ENCODE peak calls at places on chromosomes 16 and 17, in eight cellular contexts. U is fibroblast of the aortic adventitia, G is body of pancreas, S is psoas muscle, H is cardiac muscle cell, T is heart right ventricle, M is choroid plexus epithelial cell, F is left ventricle myocardium inferior. E is an unnamed sample.

GRCh38 chr17:77959216-77959925 is 868 bp downstream of the TNRC6C start:
- DNase-seq in M (peak; percentile 23), F (no peak), H (peak; percentile 17), S (peak; percentile 26), T (peak; percentile 26), U (peak; percentile 34), G (no peak), E (no peak)

GRCh38 chr16:78133919-78134318 is 34.5 kb downstream of the WWOX start:
- DNase-seq in F (no peak), U (no peak), S (no peak), H (no peak), T (no peak), G (no peak), M (no peak), E (no peak)

GRCh38 chr16:84059946-84060901 is 17.6 kb upstream of the SLC38A8 start:
- DNase-seq in G (no peak), T (no peak), S (no peak), H (no peak), F (no peak), M (no peak), U (no peak), E (no peak)

GRCh38 chr17:61476476-61477203 is 24.4 kb downstream of the TBX4 start:
- DNase-seq in G (peak; percentile 7), F (no peak), H (no peak), S (no peak), U (no peak), T (no peak), M (no peak), E (no peak)

GRCh38 chr17:75764417-75764710 is 628 bp downstream of the GALK1 start:
- DNase-seq in U (no peak), M (no peak), F (no peak), G (no peak), T (no peak), H (no peak), S (no peak), E (no peak)

GRCh38 chr16:65012357-65012756 is 109.5 kb downstream of the CDH11 start:
- DNase-seq in U (peak; percentile 44), H (no peak), T (no peak), M (no peak), S (no peak), G (no peak), F (no peak), E (no peak)

GRCh38 chr17:79659376-79659775 is 48.5 kb upstream of the RBFOX3 start:
- DNase-seq in G (no peak), T (no peak), S (no peak), F (no peak), U (no peak), H (no peak), M (no peak), E (no peak)

GRCh38 chr16:48054881-48055601 is 100.8 kb downstream of the ABCC12 start:
- DNase-seq in H (peak; percentile 77), M (peak; percentile 84), G (peak; percentile 57), S (peak; percentile 16), F (no peak), T (peak; percentile 24), U (peak; percentile 75), E (peak; percentile 8)

GRCh38 chr16:47046726-47047602 is 73.5 kb upstream of the DNAJA2 start:
- DNase-seq in U (no peak), S (no peak), F (no peak), T (no peak), H (no peak), M (no peak), G (no peak), E (no peak)

GRCh38 chr17:20987511-20987910 is 55.3 kb downstream of the USP22 start:
- DNase-seq in G (no peak), M (no peak), H (no peak), U (no peak), T (no peak), F (no peak), S (no peak), E (no peak)

GRCh38 chr16:29007865-29008593 is 23.2 kb downstream of the LAT start:
- DNase-seq in F (no peak), M (peak; percentile 72), U (peak; percentile 43), G (no peak), T (no peak), S (no peak), H (peak; percentile 77), E (no peak)

GRCh38 chr17:57362797-57363556 is 106.7 kb downstream of the MSI2 start:
- DNase-seq in H (no peak), S (no peak), T (no peak), G (no peak), M (no peak), U (no peak), F (no peak), E (no peak)

GRCh38 chr17:64496348-64496785 is 487 bp downstream of the POLG2 start:
- DNase-seq in T (no peak), G (no peak), S (no peak), H (no peak), U (no peak), M (peak; percentile 25), F (no peak), E (no peak)

GRCh38 chr16:68417711-68418301 is 30.5 kb downstream of the SMPD3 start:
- DNase-seq in G (peak; percentile 84), M (peak; percentile 30), T (peak; percentile 23), S (no peak), U (no peak), F (no peak), H (no peak), E (peak; percentile 63)

GRCh38 chr17:82892869-82893565 is 53.2 kb upstream of the ZNF750 start:
- DNase-seq in M (peak; percentile 20), S (no peak), F (peak; percentile 53), T (peak; percentile 57), U (no peak), G (peak; percentile 53), H (no peak), E (no peak)

GRCh38 chr17:82146663-82147654 is 48.9 kb upstream of the FASN start:
- DNase-seq in F (no peak), T (no peak), G (no peak), M (no peak), U (no peak), H (no peak), S (no peak), E (peak; percentile 27)

GRCh38 chr17:12727076-12727750 is 61.5 kb downstream of the MYOCD start:
- DNase-seq in H (peak; percentile 52), U (peak; percentile 28), T (no peak), G (no peak), S (no peak), F (no peak), M (peak; percentile 42), E (no peak)

GRCh38 chr16:65069090-65069489 is 52.8 kb downstream of the CDH11 start:
- DNase-seq in H (peak; percentile 75), T (no peak), G (no peak), F (no peak), U (peak; percentile 88), M (peak; percentile 90), S (no peak), E (no peak)

GRCh38 chr17:2580641-2581040 is 12.8 kb upstream of the PAFAH1B1 start:
- DNase-seq in G (no peak), S (no peak), T (no peak), M (no peak), H (no peak), F (no peak), U (no peak), E (no peak)

GRCh38 chr17:81034168-81034777 is 678 bp upstream of the BAIAP2 start:
- DNase-seq in H (no peak), T (no peak), G (no peak), M (no peak), S (no peak), F (no peak), U (no peak), E (no peak)
- TF ChIP-seq CTCF in H (no peak), T (no peak), G (no peak), M (no peak), S (no peak), F (no peak), U (no peak), E (no peak)

GRCh38 chr16:984736-985135 is 3.2 kb downstream of the SOX8 start:
- DNase-seq in H (no peak), S (no peak), F (no peak), M (no peak), G (no peak), T (no peak), U (no peak), E (no peak)

GRCh38 chr16:986925-987581 is 5.5 kb downstream of the SOX8 start:
- DNase-seq in G (no peak), U (no peak), S (no peak), M (no peak), H (no peak), T (no peak), F (no peak), E (no peak)

GRCh38 chr16:986411-986810 is 4.8 kb downstream of the SOX8 start:
- DNase-seq in S (no peak), M (no peak), U (no peak), G (no peak), T (no peak), F (no peak), H (no peak), E (no peak)

GRCh38 chr16:985237-985636 is 3.7 kb downstream of the SOX8 start:
- DNase-seq in T (no peak), G (no peak), U (no peak), F (no peak), M (no peak), H (no peak), S (no peak), E (no peak)

GRCh38 chr16:985646-986400 is 4.3 kb downstream of the SOX8 start:
- DNase-seq in T (no peak), M (no peak), H (no peak), F (no peak), G (no peak), U (no peak), S (no peak), E (no peak)
- H3K4me3 ChIP-seq in T (no peak overlapping the region), M (no peak overlapping the region), H (no peak overlapping the region), F (no peak overlapping the region), G (no peak overlapping the region), U (no peak overlapping the region), S (no peak overlapping the region), E (no peak overlapping the region)

GRCh38 chr16:658679-659571 is 9.0 kb upstream of the RHOT2 start:
- DNase-seq in M (no peak), T (no peak), F (no peak), G (no peak), H (no peak), S (no peak), U (no peak), E (no peak)
- TF ChIP-seq CTCF in M (peak; percentile 4), T (no peak), F (no peak), G (no peak), H (peak; percentile 15), S (no peak), U (no peak), E (no peak)

GRCh38 chr16:11582157-11582814 is 4.4 kb downstream of the LITAF start:
- DNase-seq in S (no peak), F (no peak), H (no peak), T (no peak), M (no peak), U (no peak), G (no peak), E (no peak)

GRCh38 chr16:11585460-11586374 is 1.0 kb downstream of the LITAF start:
- DNase-seq in T (peak; percentile 30), S (no peak), U (no peak), H (no peak), M (peak; percentile 16), F (peak; percentile 24), G (peak; percentile 43), E (no peak)

GRCh38 chr16:11581677-11582076 is 5.0 kb downstream of the LITAF start:
- DNase-seq in T (no peak), G (no peak), U (no peak), S (no peak), F (no peak), H (no peak), M (no peak), E (no peak)

GRCh38 chr16:11583171-11583570 is 3.5 kb downstream of the LITAF start:
- DNase-seq in U (peak; percentile 80), S (no peak), F (no peak), H (peak; percentile 91), M (peak; percentile 49), T (no peak), G (no peak), E (no peak)

GRCh38 chr16:11583889-11584565 is 2.7 kb downstream of the LITAF start:
- DNase-seq in M (no peak), T (no peak), H (no peak), S (no peak), F (peak; percentile 9), G (peak; percentile 28), U (no peak), E (peak; percentile 51)
- H3K4me3 ChIP-seq in M (peak overlapping the region; percentile 15), T (peak overlapping the region; percentile 78), H (no peak overlapping the region), S (peak overlapping the region; percentile 80), F (peak overlapping the region; percentile 73), G (no peak overlapping the region), U (peak overlapping the region; percentile 17), E (peak overlapping the region; percentile 76)

E was measured in GM12864.